ENCODE peak calls at places on chromosomes 5 and 9, in four cellular contexts. P is SK-N-SH, F is GM23248, G is PC-3. R is an unnamed sample. For H3K4me1, the result is how much of the 10 kb centered on the place peaks cover.

GRCh38 chr9:132144708-132145365 is 17.0 kb upstream of the NTNG2 start:
- DNase-seq in G (peak), F (peak), P (no peak), R (no peak)

GRCh38 chr5:135429326-135429725 is 17.8 kb downstream of the DCANP1 start:
- DNase-seq in P (no peak), F (no peak), G (no peak), R (peak)

GRCh38 chr5:77138981-77139380 is 51.9 kb upstream of the ZBED3 start:
- DNase-seq in P (peak), G (no peak), F (peak), R (peak)

GRCh38 chr5:170427672-170428236 is 38.6 kb upstream of the KCNMB1 start:
- DNase-seq in F (no peak), P (peak), G (no peak), R (no peak)

GRCh38 chr5:138439537-138440225 is 824 bp downstream of the REEP2 start:
- DNase-seq in P (peak), G (no peak), F (no peak), R (peak)

GRCh38 chr9:91302831-91303230 is 58.9 kb downstream of the AUH start:
- DNase-seq in G (peak), P (no peak), F (peak), R (no peak)

GRCh38 chr9:4301971-4302427 is 2.1 kb upstream of the GLIS3 start:
- DNase-seq in P (no peak), F (peak), G (peak), R (no peak)

GRCh38 chr9:130927995-130928900 is 10.8 kb downstream of the FIBCD1 start:
- DNase-seq in P (peak), F (peak), G (peak), R (no peak)

GRCh38 chr5:149838881-149839739 is 105.5 kb downstream of the PDE6A start:
- DNase-seq in G (peak), P (no peak), F (peak), R (no peak)

GRCh38 chr5:73918791-73919221 is 292.8 kb downstream of the ARHGEF28 start:
- DNase-seq in P (no peak), G (no peak), F (no peak), R (no peak)

GRCh38 chr5:139636207-139636792 is 11.8 kb upstream of the CXXC5 start:
- DNase-seq in P (peak), F (peak), G (no peak), R (no peak)
- H3K4me1 ChIP-seq in P (under half), F (under half), G (under half), R (under half)

DNA sequence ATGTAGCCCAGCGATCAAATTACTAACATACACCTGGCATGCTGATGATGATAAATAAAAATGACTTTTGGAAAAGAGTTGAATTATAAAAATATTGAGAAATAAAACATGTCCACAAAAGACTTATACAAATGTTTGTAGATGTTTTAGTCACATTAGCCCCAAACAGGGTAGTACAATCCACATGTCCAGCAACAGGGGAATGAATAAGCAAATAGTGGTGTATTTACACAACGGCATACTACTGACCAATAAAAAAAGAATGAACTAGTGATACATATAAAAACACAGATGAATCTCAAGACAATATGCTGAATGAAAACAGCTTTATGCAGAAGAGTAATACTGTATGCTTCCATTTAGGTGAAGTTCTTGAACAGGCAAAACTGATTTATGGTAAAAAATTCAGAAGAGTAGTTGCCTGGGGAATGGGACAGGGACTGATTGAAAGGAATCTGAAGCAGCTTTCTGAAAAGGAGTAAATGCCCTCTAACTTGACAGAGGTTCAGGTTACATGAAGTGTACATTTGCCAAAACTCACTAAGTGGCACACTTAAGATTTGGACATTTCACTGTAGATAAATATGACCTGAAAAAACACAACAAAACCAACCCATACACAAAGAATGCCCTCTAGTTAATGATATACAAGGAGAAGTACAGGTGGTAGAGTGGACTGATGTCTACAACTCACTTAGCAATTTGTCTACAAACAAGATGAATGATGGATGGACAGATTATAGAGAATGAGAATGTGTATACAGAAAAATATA is 35.4 kb downstream of the ACTL7A start:
- DNase-seq in P (no peak), F (no peak), G (no peak), R (no peak)
- TF ChIP-seq EZH2phosphoT487 in P (no peak), F (no peak), G (no peak), R (no peak)

GRCh38 chr9:124209774-124210173 is 48.0 kb upstream of the NEK6 start:
- DNase-seq in G (no peak), F (no peak), P (no peak), R (no peak)
- H3K9ac ChIP-seq in G (no peak), F (no peak), P (no peak), R (no peak)

DNA sequence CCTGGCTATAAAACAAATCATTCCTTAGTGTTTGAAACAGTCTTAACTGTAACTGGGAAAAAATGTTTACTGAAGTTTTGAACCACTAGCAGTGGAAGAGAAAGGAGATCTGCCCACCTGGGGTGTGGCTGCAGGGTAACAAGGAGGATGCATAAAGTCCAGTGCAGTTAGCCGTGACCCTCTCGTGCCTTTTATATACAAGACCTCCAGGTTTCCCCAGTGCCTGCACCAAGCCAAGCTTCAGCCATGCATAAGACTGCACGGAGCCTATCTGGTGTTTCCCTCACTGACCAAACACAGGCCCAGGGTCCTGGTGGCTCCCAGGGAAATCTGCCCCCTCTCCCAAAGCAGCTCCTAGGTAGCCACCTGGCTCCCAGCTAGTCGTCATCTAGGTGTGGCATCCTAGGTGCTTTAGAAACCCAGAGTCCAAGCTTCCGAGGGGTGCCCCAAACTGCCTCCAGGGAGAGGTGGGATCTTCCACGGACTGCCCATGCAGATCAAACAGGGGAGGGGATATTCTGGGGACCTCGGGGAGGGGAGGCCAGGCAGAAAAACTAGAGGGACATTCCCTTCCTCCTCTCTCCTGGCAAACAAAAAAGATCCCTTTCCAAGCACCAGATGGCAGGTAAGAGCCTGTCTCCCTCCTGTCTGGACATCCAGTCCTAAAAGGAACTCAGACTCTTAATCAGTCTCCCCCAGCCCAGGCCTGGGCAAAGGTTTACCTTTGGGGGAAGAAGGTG is 2.7 kb downstream of the SHB start:
- DNase-seq in P (no peak), F (peak), G (peak), R (peak)
- H3K4me1 ChIP-seq in P (under half), F (under half), G (under half), R (under half)

DNA sequence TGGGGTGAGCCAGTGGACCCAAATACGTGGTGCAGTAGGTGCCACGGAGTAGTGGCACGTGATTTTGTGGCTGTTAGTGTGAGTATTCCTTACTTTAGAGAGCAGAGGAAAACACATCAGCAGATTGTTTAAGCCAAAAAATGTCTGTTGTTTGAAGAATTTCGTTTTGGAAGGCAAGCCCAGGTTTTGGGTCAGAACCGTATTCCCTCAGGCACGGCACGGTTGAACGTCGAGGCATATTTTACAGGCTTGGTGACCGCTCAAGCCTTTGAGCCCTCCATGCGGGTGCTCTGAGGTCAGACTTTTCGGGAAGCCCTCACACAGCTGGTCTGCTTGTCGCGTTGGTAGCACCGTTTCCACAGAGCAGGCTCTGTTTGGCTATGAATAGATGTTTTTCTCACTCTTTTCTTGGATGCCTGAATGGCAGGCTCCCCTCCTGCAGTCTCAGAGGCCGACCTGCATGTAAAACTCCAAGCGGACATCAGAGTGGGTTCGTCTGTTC is 27.2 kb downstream of the NEK6 start:
- DNase-seq in F (peak), G (no peak), P (no peak), R (no peak)
- TF ChIP-seq EZH2phosphoT487 in F (no peak), G (no peak), P (no peak), R (no peak)

DNA sequence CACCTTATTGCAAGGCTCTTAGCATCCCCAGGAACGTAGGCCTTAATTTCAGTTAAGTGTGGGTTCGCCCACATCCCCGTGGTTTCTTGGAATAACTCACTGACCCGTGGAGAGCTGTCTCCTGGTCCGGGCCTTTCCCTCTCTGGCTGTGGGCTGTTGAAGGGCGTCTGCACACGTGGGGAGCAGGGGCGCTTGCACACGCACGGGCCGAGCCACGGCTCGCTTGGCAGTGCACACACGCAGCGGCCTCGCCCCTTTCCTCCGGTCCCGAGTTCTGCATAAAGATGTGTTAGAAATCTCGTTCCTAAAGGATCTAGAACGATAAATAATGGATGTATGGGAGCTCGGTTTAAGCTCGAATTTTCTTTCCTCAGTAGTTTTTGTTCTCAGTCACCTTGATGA is 141.9 kb downstream of the PBX3 start:
- DNase-seq in P (peak), G (no peak), F (peak), R (peak)
- H3K9ac ChIP-seq in P (peak), G (peak), F (peak), R (no peak)